ENCODE peak calls at places on chromosome 21, in six cellular contexts. U, T, V, H, O and R are unnamed samples.
A peak's percentile ranks its signal among the peaks of the same experiment; 100 is the strongest.

GRCh38 chr21:42431196-42431595 is 27.5 kb downstream of the UBASH3A start:
- DNase-seq in U (no peak), T (no peak), V (no peak), H (no peak), O (no peak), R (no peak)

GRCh38 chr21:28928578-28929124 is 64.0 kb downstream of the LTN1 start:
- DNase-seq in U (no peak), T (no peak), V (peak; percentile 7), H (no peak), O (no peak), R (no peak)

GRCh38 chr21:41247561-41247968 is 69.0 kb upstream of the FAM3B start:
- DNase-seq in U (peak; percentile 34), T (no peak), V (no peak), H (peak; percentile 45), O (no peak), R (no peak)

GRCh38 chr21:39048574-39048973 is 134.7 kb downstream of the PSMG1 start:
- DNase-seq in U (no peak), T (no peak), V (peak; percentile 77), H (no peak), O (no peak), R (no peak)

GRCh38 chr21:42672699-42673458 is 19.5 kb downstream of the PDE9A start:
- DNase-seq in U (no peak), T (peak; percentile 47), V (no peak), H (no peak), O (no peak), R (no peak)

GRCh38 chr21:38913120-38913975 is 107.6 kb downstream of the ETS2 start:
- DNase-seq in U (peak; percentile 87), T (peak; percentile 78), V (peak; percentile 87), H (peak; percentile 72), O (peak; percentile 73), R (peak; percentile 54)

GRCh38 chr21:42669069-42669468 is 15.6 kb downstream of the PDE9A start:
- DNase-seq in U (peak; percentile 65), T (peak; percentile 85), V (no peak), H (no peak), O (no peak), R (no peak)

GRCh38 chr21:43362306-43362927 is 64.5 kb downstream of the SIK1 start:
- DNase-seq in U (peak; percentile 85), T (peak; percentile 37), V (peak; percentile 68), H (peak; percentile 91), O (peak; percentile 90), R (peak; percentile 63)

GRCh38 chr21:19759836-19760235 is 1238.4 kb upstream of the NCAM2 start:
- DNase-seq in U (no peak), T (no peak), V (no peak), H (no peak), O (no peak), R (no peak)

GRCh38 chr21:16022121-16022520 is 292.3 kb downstream of the USP25 start:
- DNase-seq in U (no peak), T (no peak), V (no peak), H (no peak), O (no peak), R (no peak)

GRCh38 chr21:41605178-41605933 is 97.4 kb upstream of the TMPRSS2 start:
- DNase-seq in U (no peak), T (no peak), V (no peak), H (no peak), O (no peak), R (no peak)

GRCh38 chr21:19239696-19240095 is 836.1 kb upstream of the TMPRSS15 start:
- DNase-seq in U (no peak), T (no peak), V (no peak), H (no peak), O (no peak), R (no peak)

GRCh38 chr21:41375875-41376274 is 14.0 kb downstream of the MX2 start:
- DNase-seq in U (no peak), T (no peak), V (no peak), H (no peak), O (no peak), R (no peak)

GRCh38 chr21:17438642-17439041 is 74.2 kb upstream of the CXADR start:
- DNase-seq in U (no peak), T (peak; percentile 70), V (no peak), H (no peak), O (no peak), R (no peak)

GRCh38 chr21:42830456-42831455 is 48.6 kb downstream of the WDR4 start:
- DNase-seq in U (no peak), T (peak; percentile 51), V (no peak), H (no peak), O (no peak), R (no peak)

GRCh38 chr21:42302292-42302650 is 12.9 kb downstream of the TFF3 start:
- DNase-seq in U (no peak), T (no peak), V (no peak), H (no peak), O (no peak), R (no peak)

GRCh38 chr21:14989359-14989758 is 75.4 kb downstream of the NRIP1 start:
- DNase-seq in U (no peak), T (no peak), V (no peak), H (peak; percentile 48), O (no peak), R (no peak)

GRCh38 chr21:41170442-41170841 is 2.5 kb downstream of the BACE2 start:
- DNase-seq in U (no peak), T (peak; percentile 77), V (peak; percentile 62), H (peak; percentile 32), O (no peak), R (peak; percentile 18)

GRCh38 chr21:45590726-45591618 is 48.7 kb upstream of the SLC19A1 start:
- DNase-seq in U (peak; percentile 74), T (no peak), V (peak; percentile 5), H (peak; percentile 17), O (no peak), R (no peak)

GRCh38 chr21:34204481-34205439 is 131.4 kb downstream of the MRPS6 start:
- DNase-seq in U (no peak), T (no peak), V (peak; percentile 6), H (no peak), O (no peak), R (no peak)

GRCh38 chr21:42781981-42782722 is 97.2 kb downstream of the WDR4 start:
- DNase-seq in U (peak; percentile 71), T (no peak), V (no peak), H (no peak), O (no peak), R (no peak)

GRCh38 chr21:21666689-21667088 is 668.5 kb downstream of the NCAM2 start:
- DNase-seq in U (no peak), T (no peak), V (no peak), H (no peak), O (no peak), R (no peak)

GRCh38 chr21:14889080-14889805 is 175.6 kb downstream of the NRIP1 start:
- DNase-seq in U (no peak), T (no peak), V (peak; percentile 69), H (no peak), O (no peak), R (peak; percentile 56)

GRCh38 chr21:42193131-42193671 is 25.7 kb upstream of the ABCG1 start:
- DNase-seq in U (no peak), T (no peak), V (peak; percentile 88), H (no peak), O (no peak), R (no peak)

GRCh38 chr21:42236014-42236413 is 17.1 kb downstream of the ABCG1 start:
- DNase-seq in U (no peak), T (peak; percentile 38), V (no peak), H (peak; percentile 59), O (no peak), R (no peak)

DNA sequence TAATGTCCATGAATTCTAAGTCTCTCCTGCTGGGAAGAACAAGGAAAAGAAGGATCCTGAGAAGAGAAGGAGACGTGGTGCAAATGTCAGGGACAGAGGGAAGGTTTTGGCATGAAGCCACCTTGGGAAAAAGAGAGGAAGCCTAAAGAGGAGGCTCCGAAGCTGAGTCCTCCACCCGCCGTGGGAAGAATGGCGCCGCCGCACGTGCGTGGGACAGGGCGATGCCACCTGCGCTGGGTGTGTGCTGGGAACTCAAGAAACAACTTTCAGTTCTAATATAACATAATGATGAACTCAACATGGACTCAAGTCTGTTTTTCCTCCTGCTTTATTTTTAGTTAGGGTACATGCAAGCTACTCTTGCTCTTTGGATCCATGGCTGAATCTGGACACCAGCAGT is 362.3 kb upstream of the RUNX1 start:
- DNase-seq in U (no peak), T (no peak), V (no peak), H (no peak), O (no peak), R (no peak)
- H3K4me3 ChIP-seq in U (no peak overlapping the region), T (no peak overlapping the region), V (no peak overlapping the region), H (no peak overlapping the region), O (no peak overlapping the region), R (no peak overlapping the region)

DNA sequence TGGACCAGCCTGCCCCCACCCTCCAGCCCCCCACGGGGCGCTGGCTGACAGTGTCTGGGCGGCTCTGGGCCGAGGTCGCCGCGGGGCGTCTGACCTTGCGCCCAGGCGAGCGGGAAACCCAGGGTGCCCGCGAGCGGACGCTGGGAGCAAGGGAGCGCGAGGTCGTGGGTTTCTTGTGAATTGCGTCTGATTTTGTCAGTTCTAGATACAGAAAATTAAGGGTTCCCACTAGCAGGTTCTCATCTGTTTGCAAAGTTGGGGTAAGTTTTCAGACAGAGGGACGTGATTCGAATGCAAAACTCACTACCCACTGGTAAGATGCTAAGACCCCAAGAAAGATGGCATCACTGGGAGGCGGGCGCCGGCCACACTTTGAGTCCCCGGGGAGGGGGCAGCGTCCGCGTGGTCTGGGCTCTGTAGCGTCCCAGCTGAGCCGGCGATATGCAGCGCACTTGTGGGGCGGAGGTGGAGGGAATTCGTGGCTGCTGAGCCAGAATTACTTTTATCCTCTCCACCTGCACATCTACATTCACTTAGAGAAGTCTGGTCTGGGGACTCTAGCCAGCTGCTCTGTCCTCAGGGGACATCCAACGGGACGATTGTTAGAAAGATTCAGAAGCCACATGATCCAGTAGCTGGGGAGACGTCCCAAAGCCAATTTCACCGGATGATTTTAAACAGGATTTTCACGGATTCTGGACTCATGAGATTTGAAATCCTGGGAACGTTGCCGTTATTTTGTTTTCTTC is 1.0 kb downstream of the JAM2 start:
- DNase-seq in U (peak; percentile 53), T (peak; percentile 41), V (no peak), H (peak; percentile 44), O (peak; percentile 71), R (peak; percentile 21)
- H3K27ac ChIP-seq in U (peak overlapping the region; percentile 94), T (no peak overlapping the region), V (no peak overlapping the region), H (peak overlapping the region; percentile 92), O (peak overlapping the region; percentile 86), R (peak overlapping the region; percentile 82)

GRCh38 chr21:44511219-44511937 is 28.6 kb downstream of the KRTAP10-1 start:
- DNase-seq in U (no peak), T (no peak), V (no peak), H (no peak), O (peak; percentile 10), R (no peak)
- H3K4me3 ChIP-seq in U (no peak overlapping the region), T (no peak overlapping the region), V (no peak overlapping the region), H (no peak overlapping the region), O (no peak overlapping the region), R (no peak overlapping the region)

DNA sequence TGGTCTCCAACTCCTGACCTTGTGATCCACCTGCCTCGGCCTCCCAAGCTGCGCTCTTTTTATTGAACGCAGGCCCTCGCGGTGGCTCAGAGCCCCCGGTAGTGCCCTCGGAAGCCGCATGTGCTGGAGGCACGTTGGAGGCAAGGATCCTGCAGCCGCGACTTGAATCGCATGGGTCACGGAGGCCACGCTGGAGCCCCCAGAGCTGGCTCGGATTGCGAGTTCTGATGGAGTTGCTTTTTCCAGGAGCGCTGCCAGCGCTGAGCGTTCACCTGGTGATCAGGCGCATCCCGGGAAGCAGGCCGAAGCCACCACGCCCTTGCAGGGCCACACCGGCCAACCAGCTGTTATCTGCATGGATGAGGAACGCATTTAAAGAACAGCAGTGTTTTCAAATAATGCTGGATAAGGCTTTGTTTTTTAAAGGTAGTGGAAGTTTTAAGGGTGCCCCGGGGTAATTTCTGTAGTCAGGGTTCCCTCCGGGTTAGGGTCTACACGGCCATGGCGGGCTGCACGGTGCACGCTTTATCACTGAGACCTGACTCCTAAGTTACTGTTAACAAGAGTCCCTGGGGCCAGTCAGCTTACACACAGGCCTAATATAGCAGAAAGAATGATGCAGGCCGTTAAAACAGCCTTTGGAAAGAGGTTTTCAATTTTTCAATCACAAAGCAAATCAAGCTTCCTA is 6.2 kb downstream of the S100B start:
- DNase-seq in U (peak; percentile 34), T (no peak), V (no peak), H (no peak), O (peak; percentile 56), R (no peak)
- H3K27ac ChIP-seq in U (no peak overlapping the region), T (no peak overlapping the region), V (no peak overlapping the region), H (peak overlapping the region; percentile 62), O (peak overlapping the region; percentile 16), R (no peak overlapping the region)